ENCODE peak calls at places on chromosome 5, in six cellular contexts. One of them, this sample, is unnamed.

GRCh38 chr5:74851684-74852353 is 14.4 kb downstream of the FAM169A start:
- DNase-seq in A549: peak; percentile 15
- DNase-seq in activated CD8-positive, alpha-beta T cell treated with anti-CD3 and anti-CD28 coated beads for 36 hours: peak; percentile 13
- DNase-seq in choroid plexus epithelial cell: peak; percentile 44
- DNase-seq in GM10248: no peak
- DNase-seq in H9: no peak
- DNase-seq in this sample: peak; percentile 29

GRCh38 chr5:150069619-150070276 is 16.6 kb downstream of the CSF1R start:
- DNase-seq in A549: no peak
- DNase-seq in choroid plexus epithelial cell: no peak
- DNase-seq in H9: no peak
- DNase-seq in GM10248: no peak
- DNase-seq in activated CD8-positive, alpha-beta T cell treated with anti-CD3 and anti-CD28 coated beads for 36 hours: no peak
- DNase-seq in this sample: no peak

GRCh38 chr5:135458356-135458755 is 6.2 kb upstream of the TIFAB start:
- DNase-seq in H9: no peak
- DNase-seq in choroid plexus epithelial cell: peak; percentile 20
- DNase-seq in GM10248: no peak
- DNase-seq in A549: no peak
- DNase-seq in activated CD8-positive, alpha-beta T cell treated with anti-CD3 and anti-CD28 coated beads for 36 hours: no peak
- DNase-seq in this sample: no peak

GRCh38 chr5:35438786-35439185 is 178.9 kb upstream of the SPEF2 start:
- DNase-seq in GM10248: no peak
- DNase-seq in activated CD8-positive, alpha-beta T cell treated with anti-CD3 and anti-CD28 coated beads for 36 hours: no peak
- DNase-seq in choroid plexus epithelial cell: peak; percentile 14
- DNase-seq in H9: no peak
- DNase-seq in A549: no peak
- DNase-seq in this sample: no peak

GRCh38 chr5:126812199-126812570 is 35.2 kb downstream of the LMNB1 start:
- DNase-seq in activated CD8-positive, alpha-beta T cell treated with anti-CD3 and anti-CD28 coated beads for 36 hours: no peak
- DNase-seq in H9: no peak
- DNase-seq in GM10248: no peak
- DNase-seq in choroid plexus epithelial cell: no peak
- DNase-seq in A549: no peak
- DNase-seq in this sample: no peak

GRCh38 chr5:10689391-10690081 is 71.5 kb downstream of the DAP start:
- DNase-seq in A549: peak; percentile 64
- DNase-seq in activated CD8-positive, alpha-beta T cell treated with anti-CD3 and anti-CD28 coated beads for 36 hours: peak; percentile 68
- DNase-seq in H9: peak; percentile 77
- DNase-seq in GM10248: no peak
- DNase-seq in choroid plexus epithelial cell: peak; percentile 59
- DNase-seq in this sample: peak; percentile 50

GRCh38 chr5:102792705-102793104 is 37.6 kb downstream of the PAM start:
- DNase-seq in choroid plexus epithelial cell: peak; percentile 70
- DNase-seq in activated CD8-positive, alpha-beta T cell treated with anti-CD3 and anti-CD28 coated beads for 36 hours: no peak
- DNase-seq in GM10248: no peak
- DNase-seq in A549: peak; percentile 6
- DNase-seq in H9: no peak
- DNase-seq in this sample: no peak

GRCh38 chr5:81253875-81254274 is 20.8 kb downstream of the CKMT2 start:
- DNase-seq in choroid plexus epithelial cell: no peak
- DNase-seq in activated CD8-positive, alpha-beta T cell treated with anti-CD3 and anti-CD28 coated beads for 36 hours: no peak
- DNase-seq in H9: no peak
- DNase-seq in A549: no peak
- DNase-seq in GM10248: no peak
- DNase-seq in this sample: no peak

GRCh38 chr5:95406426-95407093 is 15.4 kb downstream of the FAM81B start:
- DNase-seq in choroid plexus epithelial cell: no peak
- DNase-seq in A549: no peak
- DNase-seq in H9: no peak
- DNase-seq in activated CD8-positive, alpha-beta T cell treated with anti-CD3 and anti-CD28 coated beads for 36 hours: no peak
- DNase-seq in GM10248: no peak
- DNase-seq in this sample: no peak

GRCh38 chr5:423233-423565 is 19.8 kb upstream of the EXOC3 start:
- DNase-seq in activated CD8-positive, alpha-beta T cell treated with anti-CD3 and anti-CD28 coated beads for 36 hours: no peak
- DNase-seq in H9: no peak
- DNase-seq in GM10248: no peak
- DNase-seq in choroid plexus epithelial cell: no peak
- DNase-seq in A549: no peak
- DNase-seq in this sample: no peak

GRCh38 chr5:149915392-149916260 is 29.0 kb downstream of the PDE6A start:
- DNase-seq in H9: no peak
- DNase-seq in A549: no peak
- DNase-seq in choroid plexus epithelial cell: peak; percentile 81
- DNase-seq in activated CD8-positive, alpha-beta T cell treated with anti-CD3 and anti-CD28 coated beads for 36 hours: no peak
- DNase-seq in GM10248: no peak
- DNase-seq in this sample: no peak

GRCh38 chr5:66171349-66172344 is 27.5 kb downstream of the SREK1 start:
- DNase-seq in GM10248: peak; percentile 32
- DNase-seq in H9: no peak
- DNase-seq in activated CD8-positive, alpha-beta T cell treated with anti-CD3 and anti-CD28 coated beads for 36 hours: peak; percentile 67
- DNase-seq in choroid plexus epithelial cell: peak; percentile 78
- DNase-seq in A549: peak; percentile 36
- DNase-seq in this sample: peak; percentile 22

GRCh38 chr5:68548959-68549676 is 333.6 kb downstream of the PIK3R1 start:
- DNase-seq in choroid plexus epithelial cell: no peak
- DNase-seq in GM10248: no peak
- DNase-seq in A549: peak; percentile 67
- DNase-seq in H9: no peak
- DNase-seq in activated CD8-positive, alpha-beta T cell treated with anti-CD3 and anti-CD28 coated beads for 36 hours: no peak
- DNase-seq in this sample: no peak

GRCh38 chr5:32584651-32585050 is 706 bp upstream of the SUB1 start:
- DNase-seq in activated CD8-positive, alpha-beta T cell treated with anti-CD3 and anti-CD28 coated beads for 36 hours: no peak
- DNase-seq in A549: no peak
- DNase-seq in GM10248: no peak
- DNase-seq in H9: no peak
- DNase-seq in choroid plexus epithelial cell: no peak
- DNase-seq in this sample: no peak

GRCh38 chr5:126139773-126140172 is 283.4 kb upstream of the GRAMD2B start:
- DNase-seq in H9: no peak
- DNase-seq in choroid plexus epithelial cell: peak; percentile 47
- DNase-seq in GM10248: no peak
- DNase-seq in activated CD8-positive, alpha-beta T cell treated with anti-CD3 and anti-CD28 coated beads for 36 hours: no peak
- DNase-seq in A549: no peak
- DNase-seq in this sample: no peak

GRCh38 chr5:74673011-74673790 is 11.8 kb upstream of the HEXB start:
- DNase-seq in choroid plexus epithelial cell: peak; percentile 80
- DNase-seq in activated CD8-positive, alpha-beta T cell treated with anti-CD3 and anti-CD28 coated beads for 36 hours: no peak
- DNase-seq in H9: no peak
- DNase-seq in GM10248: no peak
- DNase-seq in A549: no peak
- DNase-seq in this sample: no peak

GRCh38 chr5:148735301-148735700 is 81.0 kb upstream of the HTR4 start:
- DNase-seq in A549: no peak
- DNase-seq in GM10248: no peak
- DNase-seq in H9: no peak
- DNase-seq in activated CD8-positive, alpha-beta T cell treated with anti-CD3 and anti-CD28 coated beads for 36 hours: no peak
- DNase-seq in choroid plexus epithelial cell: peak; percentile 61
- DNase-seq in this sample: no peak

GRCh38 chr5:65837139-65837538 is 89.2 kb upstream of the ERBIN start:
- DNase-seq in GM10248: no peak
- DNase-seq in activated CD8-positive, alpha-beta T cell treated with anti-CD3 and anti-CD28 coated beads for 36 hours: no peak
- DNase-seq in H9: no peak
- DNase-seq in choroid plexus epithelial cell: peak; percentile 84
- DNase-seq in A549: no peak
- DNase-seq in this sample: no peak

GRCh38 chr5:97231025-97231636 is 48.1 kb upstream of the RIOK2 start:
- DNase-seq in choroid plexus epithelial cell: peak; percentile 91
- DNase-seq in H9: peak; percentile 30
- DNase-seq in activated CD8-positive, alpha-beta T cell treated with anti-CD3 and anti-CD28 coated beads for 36 hours: peak; percentile 47
- DNase-seq in A549: peak; percentile 31
- DNase-seq in GM10248: peak; percentile 31
- DNase-seq in this sample: peak; percentile 46

GRCh38 chr5:124912653-124913328 is 166.4 kb upstream of the ZNF608 start:
- DNase-seq in GM10248: no peak
- DNase-seq in A549: no peak
- DNase-seq in choroid plexus epithelial cell: no peak
- DNase-seq in activated CD8-positive, alpha-beta T cell treated with anti-CD3 and anti-CD28 coated beads for 36 hours: no peak
- DNase-seq in H9: no peak
- DNase-seq in this sample: no peak

GRCh38 chr5:66247176-66247960 is 103.3 kb downstream of the SREK1 start:
- DNase-seq in choroid plexus epithelial cell: peak; percentile 87
- DNase-seq in GM10248: no peak
- DNase-seq in A549: peak; percentile 66
- DNase-seq in activated CD8-positive, alpha-beta T cell treated with anti-CD3 and anti-CD28 coated beads for 36 hours: no peak
- DNase-seq in H9: no peak
- DNase-seq in this sample: no peak

GRCh38 chr5:148542812-148543211 is 111.5 kb downstream of the HTR4 start:
- DNase-seq in A549: no peak
- DNase-seq in H9: no peak
- DNase-seq in GM10248: no peak
- DNase-seq in choroid plexus epithelial cell: peak; percentile 10
- DNase-seq in activated CD8-positive, alpha-beta T cell treated with anti-CD3 and anti-CD28 coated beads for 36 hours: no peak
- DNase-seq in this sample: no peak

GRCh38 chr5:68187268-68188055 is 28.1 kb upstream of the PIK3R1 start:
- DNase-seq in GM10248: no peak
- DNase-seq in choroid plexus epithelial cell: peak; percentile 41
- DNase-seq in A549: no peak
- DNase-seq in H9: peak; percentile 73
- DNase-seq in activated CD8-positive, alpha-beta T cell treated with anti-CD3 and anti-CD28 coated beads for 36 hours: no peak
- DNase-seq in this sample: no peak

GRCh38 chr5:124436294-124436693 is 310.1 kb downstream of the ZNF608 start:
- DNase-seq in A549: no peak
- DNase-seq in activated CD8-positive, alpha-beta T cell treated with anti-CD3 and anti-CD28 coated beads for 36 hours: no peak
- DNase-seq in GM10248: no peak
- DNase-seq in H9: no peak
- DNase-seq in choroid plexus epithelial cell: peak; percentile 20
- DNase-seq in this sample: no peak

GRCh38 chr5:61431923-61432620 is 100.0 kb downstream of the ZSWIM6 start:
- DNase-seq in A549: no peak
- DNase-seq in choroid plexus epithelial cell: no peak
- DNase-seq in GM10248: no peak
- DNase-seq in activated CD8-positive, alpha-beta T cell treated with anti-CD3 and anti-CD28 coated beads for 36 hours: no peak
- DNase-seq in H9: no peak
- DNase-seq in this sample: no peak

GRCh38 chr5:180799902-180800801 is 2.5 kb downstream of the MGAT1 start:
- DNase-seq in activated CD8-positive, alpha-beta T cell treated with anti-CD3 and anti-CD28 coated beads for 36 hours: no peak
- DNase-seq in GM10248: no peak
- DNase-seq in choroid plexus epithelial cell: peak; percentile 77
- DNase-seq in A549: no peak
- DNase-seq in H9: no peak
- DNase-seq in this sample: no peak
- TF ChIP-seq CTCF in activated CD8-positive, alpha-beta T cell treated with anti-CD3 and anti-CD28 coated beads for 36 hours: no peak
- TF ChIP-seq CTCF in GM10248: no peak
- TF ChIP-seq CTCF in choroid plexus epithelial cell: peak; percentile 30
- TF ChIP-seq CTCF in A549: no peak
- TF ChIP-seq CTCF in H9: no peak
- TF ChIP-seq CTCF in this sample: no peak

GRCh38 chr5:140107312-140108092 is 6.4 kb upstream of the PURA start:
- DNase-seq in choroid plexus epithelial cell: peak; percentile 94
- DNase-seq in GM10248: peak; percentile 93
- DNase-seq in A549: peak; percentile 92
- DNase-seq in H9: peak; percentile 94
- DNase-seq in activated CD8-positive, alpha-beta T cell treated with anti-CD3 and anti-CD28 coated beads for 36 hours: peak; percentile 93
- DNase-seq in this sample: peak; percentile 95
- TF ChIP-seq CTCF in choroid plexus epithelial cell: no peak
- TF ChIP-seq CTCF in GM10248: peak; percentile 14
- TF ChIP-seq CTCF in A549: peak; percentile 12
- TF ChIP-seq CTCF in H9: no peak
- TF ChIP-seq CTCF in activated CD8-positive, alpha-beta T cell treated with anti-CD3 and anti-CD28 coated beads for 36 hours: peak; percentile 15
- TF ChIP-seq CTCF in this sample: no peak

DNA sequence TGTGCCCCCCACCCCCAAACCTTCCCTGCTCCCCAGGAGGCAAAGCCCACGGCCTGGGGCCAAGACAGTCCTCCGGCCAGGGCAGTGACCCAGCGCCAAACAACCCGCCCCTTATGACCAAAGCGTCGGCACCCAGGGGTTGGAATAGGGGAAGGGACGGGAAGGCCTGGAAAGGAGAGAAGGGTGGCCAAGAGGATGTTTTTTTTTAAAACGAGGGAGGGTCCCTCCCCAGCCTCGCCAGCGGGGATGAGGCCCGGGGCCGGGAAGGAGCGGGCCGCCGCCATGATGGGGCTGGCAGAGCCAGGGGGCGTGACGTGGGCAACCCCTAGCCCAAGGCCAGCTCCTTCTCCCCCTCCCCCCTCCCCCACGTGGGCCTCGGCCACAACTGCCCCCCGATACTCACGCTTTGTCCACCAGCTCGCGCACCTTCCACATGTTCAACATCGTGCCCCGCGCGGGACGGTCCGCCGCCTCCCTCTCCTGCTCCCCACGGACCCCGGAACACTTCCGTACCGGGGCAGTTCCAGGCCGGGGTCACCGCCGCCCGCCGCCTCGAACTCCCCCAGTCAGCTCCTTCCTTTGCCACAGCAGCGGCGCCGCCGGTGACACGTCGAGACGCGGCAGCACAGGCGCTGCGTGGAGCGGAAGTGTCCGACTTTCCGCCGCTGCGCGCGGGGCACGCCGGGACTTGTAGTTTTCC is at the start of gene CLINT1:
- DNase-seq in choroid plexus epithelial cell: peak; percentile 86
- DNase-seq in GM10248: peak; percentile 88
- DNase-seq in A549: peak; percentile 89
- DNase-seq in activated CD8-positive, alpha-beta T cell treated with anti-CD3 and anti-CD28 coated beads for 36 hours: peak; percentile 93
- DNase-seq in H9: peak; percentile 90
- DNase-seq in this sample: peak; percentile 87
- TF ChIP-seq CTCF in choroid plexus epithelial cell: no peak
- TF ChIP-seq CTCF in GM10248: peak; percentile 9
- TF ChIP-seq CTCF in A549: no peak
- TF ChIP-seq CTCF in activated CD8-positive, alpha-beta T cell treated with anti-CD3 and anti-CD28 coated beads for 36 hours: no peak
- TF ChIP-seq CTCF in H9: no peak
- TF ChIP-seq CTCF in this sample: no peak

GRCh38 chr5:141871870-141872269 is 6.3 kb downstream of the PCDH1 start:
- DNase-seq in GM10248: no peak
- DNase-seq in activated CD8-positive, alpha-beta T cell treated with anti-CD3 and anti-CD28 coated beads for 36 hours: no peak
- DNase-seq in H9: no peak
- DNase-seq in choroid plexus epithelial cell: no peak
- DNase-seq in A549: no peak
- DNase-seq in this sample: no peak
- TF ChIP-seq CTCF in GM10248: no peak
- TF ChIP-seq CTCF in activated CD8-positive, alpha-beta T cell treated with anti-CD3 and anti-CD28 coated beads for 36 hours: no peak
- TF ChIP-seq CTCF in H9: no peak
- TF ChIP-seq CTCF in choroid plexus epithelial cell: no peak
- TF ChIP-seq CTCF in A549: no peak
- TF ChIP-seq CTCF in this sample: no peak

GRCh38 chr5:93899026-93899600 is 157.7 kb upstream of the POU5F2 start:
- DNase-seq in GM10248: peak; percentile 3
- DNase-seq in activated CD8-positive, alpha-beta T cell treated with anti-CD3 and anti-CD28 coated beads for 36 hours: no peak
- DNase-seq in choroid plexus epithelial cell: peak; percentile 13
- DNase-seq in A549: peak; percentile 3
- DNase-seq in H9: no peak
- DNase-seq in this sample: peak; percentile 6
- TF ChIP-seq CTCF in GM10248: peak; percentile 26
- TF ChIP-seq CTCF in activated CD8-positive, alpha-beta T cell treated with anti-CD3 and anti-CD28 coated beads for 36 hours: peak; percentile 65
- TF ChIP-seq CTCF in choroid plexus epithelial cell: peak; percentile 46
- TF ChIP-seq CTCF in A549: peak; percentile 35
- TF ChIP-seq CTCF in H9: peak; percentile 71
- TF ChIP-seq CTCF in this sample: peak; percentile 32